ENCODE peak calls at places on chromosomes 7 and 10, in eight cellular contexts. Y, J, Z, L, S, H, C and I are unnamed samples.

GRCh38 chr7:152136623-152137022 is 111.1 kb downstream of the GALNT11 start:
- DNase-seq in Y (no peak), J (no peak), Z (no peak), L (no peak), S (peak; percentile 57), H (no peak), C (peak; percentile 60), I (peak; percentile 79)

GRCh38 chr7:85014936-85015335 is 171.9 kb downstream of the SEMA3D start:
- DNase-seq in Y (no peak), J (no peak), Z (no peak), L (no peak), S (no peak), H (no peak), C (no peak), I (no peak)

GRCh38 chr7:20330797-20331230 is at the start of gene ITGB8:
- DNase-seq in Y (no peak), J (no peak), Z (peak; percentile 56), L (no peak), S (peak; percentile 35), H (no peak), C (peak; percentile 51), I (peak; percentile 46)

GRCh38 chr7:96728139-96728538 is 18.5 kb upstream of the SEM1 start:
- DNase-seq in Y (no peak), J (no peak), Z (no peak), L (no peak), S (no peak), H (no peak), C (no peak), I (no peak)

GRCh38 chr10:67923551-67923950 is 39.1 kb downstream of the SIRT1 start:
- DNase-seq in Y (no peak), J (no peak), Z (no peak), L (no peak), S (no peak), H (no peak), C (peak; percentile 20), I (no peak)

GRCh38 chr7:43758029-43758860 is at the start of gene BLVRA:
- DNase-seq in Y (no peak), J (no peak), Z (peak; percentile 63), L (peak; percentile 79), S (peak; percentile 74), H (no peak), C (peak; percentile 18), I (peak; percentile 50)

GRCh38 chr7:157058026-157058425 is 47.6 kb upstream of the MNX1 start:
- DNase-seq in Y (no peak), J (no peak), Z (no peak), L (no peak), S (no peak), H (no peak), C (no peak), I (no peak)

GRCh38 chr7:48041665-48041995 is 6.3 kb downstream of the C7orf57 start:
- DNase-seq in Y (no peak), J (no peak), Z (no peak), L (no peak), S (no peak), H (no peak), C (peak; percentile 61), I (no peak)

GRCh38 chr10:47277352-47278151 is 22.4 kb upstream of the GDF10 start:
- DNase-seq in Y (no peak), J (no peak), Z (no peak), L (no peak), S (no peak), H (no peak), C (no peak), I (no peak)

GRCh38 chr10:131260452-131261211 is 50.9 kb downstream of the TCERG1L start:
- DNase-seq in Y (no peak), J (no peak), Z (no peak), L (no peak), S (no peak), H (no peak), C (no peak), I (no peak)

GRCh38 chr10:8356283-8356682 is 301.8 kb downstream of the GATA3 start:
- DNase-seq in Y (no peak), J (no peak), Z (no peak), L (no peak), S (no peak), H (no peak), C (no peak), I (no peak)

GRCh38 chr10:65358565-65358964 is 1567.3 kb upstream of the LRRTM3 start:
- DNase-seq in Y (no peak), J (no peak), Z (no peak), L (peak; percentile 12), S (peak; percentile 51), H (peak; percentile 15), C (no peak), I (no peak)

GRCh38 chr7:45068236-45069023 is 20.3 kb downstream of the NACAD start:
- DNase-seq in Y (no peak), J (no peak), Z (peak; percentile 67), L (no peak), S (no peak), H (peak; percentile 28), C (no peak), I (no peak)

GRCh38 chr7:30973791-30974604 is 10.2 kb downstream of the GHRHR start:
- DNase-seq in Y (no peak), J (peak; percentile 55), Z (peak; percentile 12), L (no peak), S (no peak), H (no peak), C (no peak), I (no peak)

GRCh38 chr7:45978010-45978681 is 57.1 kb upstream of the IGFBP3 start:
- DNase-seq in Y (peak; percentile 44), J (no peak), Z (peak; percentile 16), L (no peak), S (peak; percentile 42), H (peak; percentile 95), C (peak; percentile 99), I (peak; percentile 94)

GRCh38 chr7:36260481-36260880 is 107.4 kb downstream of the EEPD1 start:
- DNase-seq in Y (no peak), J (no peak), Z (no peak), L (no peak), S (no peak), H (no peak), C (no peak), I (no peak)

GRCh38 chr7:11332865-11333228 is 359.2 kb downstream of the PHF14 start:
- DNase-seq in Y (no peak), J (no peak), Z (no peak), L (no peak), S (no peak), H (no peak), C (no peak), I (no peak)

GRCh38 chr10:44258460-44259089 is 126.3 kb downstream of the CXCL12 start:
- DNase-seq in Y (no peak), J (no peak), Z (no peak), L (no peak), S (no peak), H (no peak), C (no peak), I (no peak)

DNA sequence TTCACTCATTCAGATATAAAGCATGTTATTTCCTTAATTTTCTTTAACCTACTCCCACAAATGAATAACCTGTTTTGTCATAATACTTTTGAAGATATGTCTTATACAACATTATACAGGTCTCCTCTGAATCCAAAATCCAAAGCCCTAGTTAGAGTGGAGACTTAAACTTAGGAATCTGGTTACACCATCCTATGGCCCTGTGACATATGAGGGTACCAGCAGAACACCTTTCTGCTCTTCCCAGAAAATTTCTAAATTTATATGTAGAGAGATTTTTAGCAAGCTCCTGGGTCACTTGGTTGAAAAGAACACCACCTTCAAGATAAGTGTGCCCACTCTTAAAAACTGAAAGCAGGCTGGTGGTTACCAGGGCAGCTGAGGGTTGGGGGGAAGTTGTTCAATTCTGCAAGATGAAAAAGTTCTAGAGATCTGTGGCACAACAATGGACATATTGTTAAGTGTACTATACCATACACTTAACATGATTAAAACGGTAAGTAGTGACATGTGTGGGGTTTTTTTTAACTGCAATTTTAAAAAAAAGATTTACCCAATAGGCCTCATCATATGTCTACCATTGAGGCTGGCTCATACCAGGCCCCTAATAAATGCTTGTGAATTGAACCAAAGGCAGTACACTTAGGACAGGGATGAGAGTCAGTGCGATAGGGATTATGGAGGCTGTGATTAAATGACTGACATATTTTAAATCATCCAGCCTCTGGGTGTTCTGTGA is 37.6 kb upstream of the KCNIP2 start:
- DNase-seq in Y (no peak), J (no peak), Z (no peak), L (no peak), S (no peak), H (no peak), C (no peak), I (no peak)
- H3K4me3 ChIP-seq in Y (no peak overlapping the region), J (no peak overlapping the region), Z (no peak overlapping the region), L (no peak overlapping the region), S (no peak overlapping the region), H (no peak overlapping the region), C (no peak overlapping the region), I (no peak overlapping the region)

GRCh38 chr7:55534262-55534915 is 37.9 kb downstream of the VOPP1 start:
- DNase-seq in Y (no peak), J (no peak), Z (no peak), L (no peak), S (no peak), H (no peak), C (peak; percentile 70), I (peak; percentile 46)
- H3K4me1 ChIP-seq in Y (peaks cover 55% of the 10 kb centered on the region), J (peaks cover 49% of the 10 kb centered on the region), Z (peaks cover 8% of the 10 kb centered on the region), L (peaks cover 10% of the 10 kb centered on the region), S (no peaks in the 10 kb centered on the region), H (peaks cover 45% of the 10 kb centered on the region), C (peaks cover 55% of the 10 kb centered on the region), I (peaks cover 63% of the 10 kb centered on the region)

DNA sequence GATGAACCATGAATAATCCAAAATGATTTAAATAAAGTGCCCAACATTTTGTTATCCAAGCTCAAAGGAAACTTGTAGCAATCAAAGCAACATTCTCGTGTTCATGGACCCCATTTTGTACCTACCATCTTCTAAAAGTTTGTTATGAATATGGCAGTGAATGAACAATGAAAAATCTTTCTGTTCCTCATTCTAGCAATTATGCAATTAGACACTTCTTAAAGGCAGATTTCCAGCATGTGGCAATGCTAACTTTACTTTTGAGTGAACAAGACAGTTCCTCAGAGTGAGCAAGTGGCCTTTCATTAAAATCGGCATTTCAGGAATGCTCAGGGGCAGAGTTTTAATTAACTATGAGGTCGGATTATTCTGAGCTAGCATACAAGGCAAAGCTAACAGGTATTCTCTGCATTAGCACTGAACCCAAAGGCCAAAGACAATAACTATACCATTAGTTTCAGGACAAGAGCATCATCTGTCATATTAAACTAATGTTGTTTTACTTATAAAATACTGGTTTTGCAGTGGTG is 48.4 kb upstream of the NFE2L3 start:
- DNase-seq in Y (no peak), J (no peak), Z (no peak), L (no peak), S (no peak), H (no peak), C (no peak), I (no peak)
- H3K27ac ChIP-seq in Y (no peak overlapping the region), J (no peak overlapping the region), Z (no peak overlapping the region), L (no peak overlapping the region), S (no peak overlapping the region), H (no peak overlapping the region), C (no peak overlapping the region), I (no peak overlapping the region)

GRCh38 chr7:92813390-92814024 is 22.9 kb downstream of the CDK6 start:
- DNase-seq in Y (no peak), J (no peak), Z (no peak), L (no peak), S (no peak), H (no peak), C (peak; percentile 61), I (peak; percentile 41)
- H3K4me3 ChIP-seq in Y (no peak overlapping the region), J (no peak overlapping the region), Z (no peak overlapping the region), L (no peak overlapping the region), S (no peak overlapping the region), H (no peak overlapping the region), C (no peak overlapping the region), I (no peak overlapping the region)